ENCODE peak calls at places on chromosomes 7 and 10, in four cellular contexts. I is stimulated activated CD8-positive, alpha-beta memory T cell treated with anti-CD3 and anti-CD28 coated beads, Interleukin-2, amount 100 ng/mL, for 1 hour; S is NCI-H1436; P is T-helper 1 cell. O is an unnamed sample.

GRCh38 chr10:50846753-50847152 is 38.7 kb downstream of the A1CF start:
- DNase-seq in S (no peak), I (no peak), P (no peak), O (peak; percentile 59)

GRCh38 chr10:71092812-71093391 is 119.5 kb upstream of the UNC5B start:
- DNase-seq in I (no peak), P (no peak), S (no peak), O (no peak)

GRCh38 chr7:92740134-92740533 is 96.2 kb downstream of the CDK6 start:
- DNase-seq in I (no peak), S (no peak), P (no peak), O (no peak)

GRCh38 chr7:359226-359775 is 69.3 kb downstream of the FOXL3 start:
- DNase-seq in I (no peak), S (no peak), P (no peak), O (no peak)

GRCh38 chr10:88088441-88089340 is 225.3 kb downstream of the PTEN start:
- DNase-seq in I (no peak), P (no peak), S (no peak), O (no peak)

GRCh38 chr10:8112230-8112915 is 57.9 kb downstream of the GATA3 start:
- DNase-seq in P (no peak), S (no peak), I (no peak), O (no peak)

GRCh38 chr10:86614853-86615252 is 39.5 kb upstream of the OPN4 start:
- DNase-seq in P (no peak), S (no peak), I (no peak), O (no peak)

GRCh38 chr7:116560021-116560970 is 35.5 kb downstream of the CAV1 start:
- DNase-seq in I (no peak), S (no peak), P (no peak), O (no peak)

GRCh38 chr10:63711866-63712716 is 190.9 kb downstream of the REEP3 start:
- DNase-seq in S (peak; percentile 69), P (no peak), I (no peak), O (peak; percentile 100)

GRCh38 chr10:31582365-31583052 is 263.5 kb downstream of the ZEB1 start:
- DNase-seq in S (no peak), P (no peak), I (no peak), O (peak; percentile 46)

GRCh38 chr10:4740471-4740870 is 85.5 kb upstream of the AKR1E2 start:
- DNase-seq in P (no peak), S (no peak), I (no peak), O (no peak)

GRCh38 chr10:81414038-81414437 is 461.0 kb upstream of the NRG3 start:
- DNase-seq in S (no peak), P (no peak), I (no peak), O (no peak)

GRCh38 chr10:123536176-123536845 is 129.8 kb upstream of the GPR26 start:
- DNase-seq in P (no peak), S (no peak), I (no peak), O (no peak)

GRCh38 chr10:11180228-11180627 is 162.6 kb downstream of the CELF2 start:
- DNase-seq in P (peak; percentile 66), S (no peak), I (peak; percentile 43), O (no peak)

GRCh38 chr10:71272122-71272771 is 46.8 kb upstream of the SLC29A3 start:
- DNase-seq in P (no peak), I (no peak), S (no peak), O (peak; percentile 85)

GRCh38 chr10:130336612-130337304 is 200.6 kb downstream of the GLRX3 start:
- DNase-seq in S (no peak), P (no peak), I (no peak), O (no peak)

GRCh38 chr10:122159159-122159970 is 111.7 kb upstream of the BTBD16 start:
- DNase-seq in I (no peak), S (peak; percentile 74), P (no peak), O (no peak)

GRCh38 chr7:2710901-2711551 is 23.0 kb downstream of the AMZ1 start:
- DNase-seq in S (no peak), P (peak; percentile 29), I (no peak), O (no peak)

GRCh38 chr7:133910761-133911160 is 216.4 kb upstream of the LRGUK start:
- DNase-seq in P (no peak), I (no peak), S (no peak), O (no peak)

GRCh38 chr10:78892383-78893191 is 176.2 kb upstream of the ZMIZ1 start:
- DNase-seq in P (no peak), S (peak; percentile 31), I (no peak), O (no peak)

GRCh38 chr10:31121797-31122586 is 90.3 kb upstream of the ZNF438 start:
- DNase-seq in I (no peak), S (peak; percentile 22), P (no peak), O (no peak)

GRCh38 chr7:42502022-42502421 is 265.0 kb upstream of the GLI3 start:
- DNase-seq in S (no peak), I (no peak), P (no peak), O (no peak)

GRCh38 chr10:97743169-97743945 is 6.4 kb downstream of the ZFYVE27 start:
- DNase-seq in I (no peak), S (no peak), P (no peak), O (no peak)

GRCh38 chr7:97818066-97818663 is 54.0 kb downstream of the ASNS start:
- DNase-seq in I (no peak), S (no peak), P (no peak), O (no peak)

GRCh38 chr7:100681491-100682227 is 8.1 kb downstream of the GNB2 start:
- DNase-seq in S (no peak), P (no peak), I (no peak), O (no peak)

GRCh38 chr10:73762915-73763314 is 18.7 kb downstream of the SEC24C start:
- DNase-seq in S (no peak), I (no peak), P (no peak), O (no peak)

GRCh38 chr7:151727579-151728285 is 149.2 kb downstream of the PRKAG2 start:
- DNase-seq in P (no peak), I (peak; percentile 25), S (peak; percentile 28), O (peak; percentile 97)

GRCh38 chr10:80530816-80531215 is 6.9 kb upstream of the SH2D4B start:
- DNase-seq in S (no peak), P (no peak), I (no peak), O (no peak)

GRCh38 chr10:5861269-5862031 is 28.2 kb downstream of the ANKRD16 start:
- DNase-seq in P (no peak), S (no peak), I (no peak), O (peak; percentile 78)

GRCh38 chr7:152579070-152579469 is 96.9 kb downstream of the XRCC2 start:
- DNase-seq in P (no peak), I (no peak), S (no peak), O (peak; percentile 6)

GRCh38 chr10:101768791-101769170 is 7.1 kb downstream of the FGF8 start:
- DNase-seq in S (no peak), P (no peak), I (no peak), O (no peak)

GRCh38 chr7:47428780-47429472 is 153.0 kb downstream of the TNS3 start:
- DNase-seq in I (no peak), P (no peak), S (no peak), O (no peak)

GRCh38 chr10:129945941-129946760 is 17.9 kb downstream of the EBF3 start:
- DNase-seq in I (no peak), P (no peak), S (no peak), O (no peak)

GRCh38 chr7:21305455-21306235 is 122.2 kb upstream of the SP4 start:
- DNase-seq in P (no peak), I (no peak), S (no peak), O (no peak)

GRCh38 chr10:97319671-97320479 is 804 bp downstream of the FRAT1 start:
- DNase-seq in S (no peak), I (peak; percentile 44), P (peak; percentile 46), O (no peak)